ENCODE peak calls at places on chromosomes 16 and 17, in seven cellular contexts. One of them, this sample, is unnamed.

GRCh38 chr17:52035336-52035915 is 123.1 kb downstream of the CA10 start:
- DNase-seq in mucosa of gallbladder: no peak
- DNase-seq in stimulated activated CD8-positive, alpha-beta memory T cell treated with anti-CD3 and anti-CD28 coated beads, Interleukin-12 subunit alpha, Interleukin-12 subunit beta, amount 100 ng/mL, for 4 hours: no peak
- DNase-seq in GF-D8: no peak
- DNase-seq in AG08395: no peak
- DNase-seq in stimulated activated CD4-positive, alpha-beta T cell treated with anti-CD3 and anti-CD28 coated beads, Interleukin-2, amount 100 ng/mL, for 48 hours: no peak
- DNase-seq in left colon: no peak
- DNase-seq in this sample: no peak

GRCh38 chr16:87930456-87930855 is 5.9 kb downstream of the CA5A start:
- DNase-seq in stimulated activated CD4-positive, alpha-beta T cell treated with anti-CD3 and anti-CD28 coated beads, Interleukin-2, amount 100 ng/mL, for 48 hours: no peak
- DNase-seq in AG08395: peak
- DNase-seq in GF-D8: no peak
- DNase-seq in left colon: no peak
- DNase-seq in mucosa of gallbladder: no peak
- DNase-seq in stimulated activated CD8-positive, alpha-beta memory T cell treated with anti-CD3 and anti-CD28 coated beads, Interleukin-12 subunit alpha, Interleukin-12 subunit beta, amount 100 ng/mL, for 4 hours: no peak
- DNase-seq in this sample: no peak

GRCh38 chr16:67104061-67104460 is 5.7 kb upstream of the PHAF1 start:
- DNase-seq in stimulated activated CD8-positive, alpha-beta memory T cell treated with anti-CD3 and anti-CD28 coated beads, Interleukin-12 subunit alpha, Interleukin-12 subunit beta, amount 100 ng/mL, for 4 hours: no peak
- DNase-seq in left colon: peak
- DNase-seq in GF-D8: no peak
- DNase-seq in stimulated activated CD4-positive, alpha-beta T cell treated with anti-CD3 and anti-CD28 coated beads, Interleukin-2, amount 100 ng/mL, for 48 hours: no peak
- DNase-seq in mucosa of gallbladder: no peak
- DNase-seq in AG08395: no peak
- DNase-seq in this sample: no peak

GRCh38 chr17:63531022-63531965 is 8.1 kb downstream of the KCNH6 start:
- DNase-seq in left colon: no peak
- DNase-seq in GF-D8: no peak
- DNase-seq in mucosa of gallbladder: no peak
- DNase-seq in stimulated activated CD4-positive, alpha-beta T cell treated with anti-CD3 and anti-CD28 coated beads, Interleukin-2, amount 100 ng/mL, for 48 hours: no peak
- DNase-seq in stimulated activated CD8-positive, alpha-beta memory T cell treated with anti-CD3 and anti-CD28 coated beads, Interleukin-12 subunit alpha, Interleukin-12 subunit beta, amount 100 ng/mL, for 4 hours: no peak
- DNase-seq in AG08395: no peak
- DNase-seq in this sample: no peak

GRCh38 chr16:12250578-12250977 is 274.0 kb downstream of the SNX29 start:
- DNase-seq in left colon: no peak
- DNase-seq in GF-D8: no peak
- DNase-seq in mucosa of gallbladder: no peak
- DNase-seq in AG08395: no peak
- DNase-seq in stimulated activated CD8-positive, alpha-beta memory T cell treated with anti-CD3 and anti-CD28 coated beads, Interleukin-12 subunit alpha, Interleukin-12 subunit beta, amount 100 ng/mL, for 4 hours: no peak
- DNase-seq in stimulated activated CD4-positive, alpha-beta T cell treated with anti-CD3 and anti-CD28 coated beads, Interleukin-2, amount 100 ng/mL, for 48 hours: no peak
- DNase-seq in this sample: no peak

GRCh38 chr17:50426814-50427787 is 1.1 kb downstream of the ACSF2 start:
- DNase-seq in stimulated activated CD8-positive, alpha-beta memory T cell treated with anti-CD3 and anti-CD28 coated beads, Interleukin-12 subunit alpha, Interleukin-12 subunit beta, amount 100 ng/mL, for 4 hours: no peak
- DNase-seq in GF-D8: peak
- DNase-seq in stimulated activated CD4-positive, alpha-beta T cell treated with anti-CD3 and anti-CD28 coated beads, Interleukin-2, amount 100 ng/mL, for 48 hours: no peak
- DNase-seq in left colon: peak
- DNase-seq in AG08395: peak
- DNase-seq in mucosa of gallbladder: peak
- DNase-seq in this sample: peak

GRCh38 chr16:4820652-4821051 is 18.2 kb upstream of the ROGDI start:
- DNase-seq in AG08395: no peak
- DNase-seq in left colon: no peak
- DNase-seq in stimulated activated CD4-positive, alpha-beta T cell treated with anti-CD3 and anti-CD28 coated beads, Interleukin-2, amount 100 ng/mL, for 48 hours: no peak
- DNase-seq in stimulated activated CD8-positive, alpha-beta memory T cell treated with anti-CD3 and anti-CD28 coated beads, Interleukin-12 subunit alpha, Interleukin-12 subunit beta, amount 100 ng/mL, for 4 hours: no peak
- DNase-seq in mucosa of gallbladder: no peak
- DNase-seq in GF-D8: no peak
- DNase-seq in this sample: no peak

GRCh38 chr17:72472116-72472515 is 351.3 kb downstream of the SOX9 start:
- DNase-seq in left colon: no peak
- DNase-seq in stimulated activated CD8-positive, alpha-beta memory T cell treated with anti-CD3 and anti-CD28 coated beads, Interleukin-12 subunit alpha, Interleukin-12 subunit beta, amount 100 ng/mL, for 4 hours: no peak
- DNase-seq in GF-D8: no peak
- DNase-seq in mucosa of gallbladder: no peak
- DNase-seq in stimulated activated CD4-positive, alpha-beta T cell treated with anti-CD3 and anti-CD28 coated beads, Interleukin-2, amount 100 ng/mL, for 48 hours: no peak
- DNase-seq in AG08395: no peak
- DNase-seq in this sample: no peak

GRCh38 chr17:8122923-8123694 is 797 bp downstream of the HES7 start:
- DNase-seq in AG08395: no peak
- DNase-seq in stimulated activated CD8-positive, alpha-beta memory T cell treated with anti-CD3 and anti-CD28 coated beads, Interleukin-12 subunit alpha, Interleukin-12 subunit beta, amount 100 ng/mL, for 4 hours: no peak
- DNase-seq in GF-D8: no peak
- DNase-seq in left colon: no peak
- DNase-seq in mucosa of gallbladder: no peak
- DNase-seq in stimulated activated CD4-positive, alpha-beta T cell treated with anti-CD3 and anti-CD28 coated beads, Interleukin-2, amount 100 ng/mL, for 48 hours: no peak
- DNase-seq in this sample: no peak

GRCh38 chr17:81417049-81417878 is 22.0 kb downstream of the BAHCC1 start:
- DNase-seq in GF-D8: no peak
- DNase-seq in left colon: no peak
- DNase-seq in AG08395: peak
- DNase-seq in mucosa of gallbladder: no peak
- DNase-seq in stimulated activated CD4-positive, alpha-beta T cell treated with anti-CD3 and anti-CD28 coated beads, Interleukin-2, amount 100 ng/mL, for 48 hours: no peak
- DNase-seq in stimulated activated CD8-positive, alpha-beta memory T cell treated with anti-CD3 and anti-CD28 coated beads, Interleukin-12 subunit alpha, Interleukin-12 subunit beta, amount 100 ng/mL, for 4 hours: no peak
- DNase-seq in this sample: peak

GRCh38 chr16:67176662-67177061 is 6.3 kb downstream of the NOL3 start:
- DNase-seq in GF-D8: no peak
- DNase-seq in mucosa of gallbladder: no peak
- DNase-seq in stimulated activated CD8-positive, alpha-beta memory T cell treated with anti-CD3 and anti-CD28 coated beads, Interleukin-12 subunit alpha, Interleukin-12 subunit beta, amount 100 ng/mL, for 4 hours: no peak
- DNase-seq in left colon: no peak
- DNase-seq in stimulated activated CD4-positive, alpha-beta T cell treated with anti-CD3 and anti-CD28 coated beads, Interleukin-2, amount 100 ng/mL, for 48 hours: no peak
- DNase-seq in AG08395: no peak
- DNase-seq in this sample: no peak

GRCh38 chr16:89136931-89137330 is 34.6 kb upstream of the CDH15 start:
- DNase-seq in mucosa of gallbladder: no peak
- DNase-seq in left colon: no peak
- DNase-seq in stimulated activated CD8-positive, alpha-beta memory T cell treated with anti-CD3 and anti-CD28 coated beads, Interleukin-12 subunit alpha, Interleukin-12 subunit beta, amount 100 ng/mL, for 4 hours: no peak
- DNase-seq in GF-D8: no peak
- DNase-seq in AG08395: no peak
- DNase-seq in stimulated activated CD4-positive, alpha-beta T cell treated with anti-CD3 and anti-CD28 coated beads, Interleukin-2, amount 100 ng/mL, for 48 hours: no peak
- DNase-seq in this sample: no peak

GRCh38 chr17:48012151-48012520 is 25.5 kb downstream of the COPZ2 start:
- DNase-seq in stimulated activated CD8-positive, alpha-beta memory T cell treated with anti-CD3 and anti-CD28 coated beads, Interleukin-12 subunit alpha, Interleukin-12 subunit beta, amount 100 ng/mL, for 4 hours: peak
- DNase-seq in mucosa of gallbladder: peak
- DNase-seq in AG08395: peak
- DNase-seq in GF-D8: no peak
- DNase-seq in stimulated activated CD4-positive, alpha-beta T cell treated with anti-CD3 and anti-CD28 coated beads, Interleukin-2, amount 100 ng/mL, for 48 hours: peak
- DNase-seq in left colon: peak
- DNase-seq in this sample: peak

GRCh38 chr17:42284566-42284965 is 3.7 kb upstream of the STAT5A start:
- DNase-seq in left colon: no peak
- DNase-seq in mucosa of gallbladder: no peak
- DNase-seq in stimulated activated CD8-positive, alpha-beta memory T cell treated with anti-CD3 and anti-CD28 coated beads, Interleukin-12 subunit alpha, Interleukin-12 subunit beta, amount 100 ng/mL, for 4 hours: no peak
- DNase-seq in GF-D8: no peak
- DNase-seq in AG08395: no peak
- DNase-seq in stimulated activated CD4-positive, alpha-beta T cell treated with anti-CD3 and anti-CD28 coated beads, Interleukin-2, amount 100 ng/mL, for 48 hours: no peak
- DNase-seq in this sample: no peak

GRCh38 chr17:78330570-78331224 is 29.2 kb downstream of the SOCS3 start:
- DNase-seq in mucosa of gallbladder: peak
- DNase-seq in AG08395: no peak
- DNase-seq in stimulated activated CD8-positive, alpha-beta memory T cell treated with anti-CD3 and anti-CD28 coated beads, Interleukin-12 subunit alpha, Interleukin-12 subunit beta, amount 100 ng/mL, for 4 hours: no peak
- DNase-seq in GF-D8: no peak
- DNase-seq in stimulated activated CD4-positive, alpha-beta T cell treated with anti-CD3 and anti-CD28 coated beads, Interleukin-2, amount 100 ng/mL, for 48 hours: no peak
- DNase-seq in left colon: peak
- DNase-seq in this sample: no peak

GRCh38 chr16:87190288-87191240 is 126.6 kb downstream of the C16orf95 start:
- DNase-seq in AG08395: peak
- DNase-seq in stimulated activated CD8-positive, alpha-beta memory T cell treated with anti-CD3 and anti-CD28 coated beads, Interleukin-12 subunit alpha, Interleukin-12 subunit beta, amount 100 ng/mL, for 4 hours: no peak
- DNase-seq in mucosa of gallbladder: no peak
- DNase-seq in stimulated activated CD4-positive, alpha-beta T cell treated with anti-CD3 and anti-CD28 coated beads, Interleukin-2, amount 100 ng/mL, for 48 hours: no peak
- DNase-seq in GF-D8: no peak
- DNase-seq in left colon: no peak
- DNase-seq in this sample: no peak

GRCh38 chr16:29714396-29714795 is 31.4 kb downstream of the C16orf54 start:
- DNase-seq in left colon: no peak
- DNase-seq in mucosa of gallbladder: no peak
- DNase-seq in AG08395: no peak
- DNase-seq in stimulated activated CD4-positive, alpha-beta T cell treated with anti-CD3 and anti-CD28 coated beads, Interleukin-2, amount 100 ng/mL, for 48 hours: no peak
- DNase-seq in stimulated activated CD8-positive, alpha-beta memory T cell treated with anti-CD3 and anti-CD28 coated beads, Interleukin-12 subunit alpha, Interleukin-12 subunit beta, amount 100 ng/mL, for 4 hours: no peak
- DNase-seq in GF-D8: no peak
- DNase-seq in this sample: no peak

GRCh38 chr17:83078378-83079339 is 750 bp upstream of the METRNL start:
- DNase-seq in mucosa of gallbladder: no peak
- DNase-seq in AG08395: no peak
- DNase-seq in stimulated activated CD4-positive, alpha-beta T cell treated with anti-CD3 and anti-CD28 coated beads, Interleukin-2, amount 100 ng/mL, for 48 hours: no peak
- DNase-seq in stimulated activated CD8-positive, alpha-beta memory T cell treated with anti-CD3 and anti-CD28 coated beads, Interleukin-12 subunit alpha, Interleukin-12 subunit beta, amount 100 ng/mL, for 4 hours: no peak
- DNase-seq in left colon: peak
- DNase-seq in GF-D8: no peak
- DNase-seq in this sample: peak

GRCh38 chr16:84782841-84783240 is 36.9 kb upstream of the CRISPLD2 start:
- DNase-seq in left colon: no peak
- DNase-seq in stimulated activated CD4-positive, alpha-beta T cell treated with anti-CD3 and anti-CD28 coated beads, Interleukin-2, amount 100 ng/mL, for 48 hours: no peak
- DNase-seq in GF-D8: no peak
- DNase-seq in AG08395: no peak
- DNase-seq in stimulated activated CD8-positive, alpha-beta memory T cell treated with anti-CD3 and anti-CD28 coated beads, Interleukin-12 subunit alpha, Interleukin-12 subunit beta, amount 100 ng/mL, for 4 hours: no peak
- DNase-seq in mucosa of gallbladder: no peak
- DNase-seq in this sample: no peak

GRCh38 chr16:75216576-75216975 is 2.2 kb upstream of the CTRB1 start:
- DNase-seq in mucosa of gallbladder: no peak
- DNase-seq in stimulated activated CD4-positive, alpha-beta T cell treated with anti-CD3 and anti-CD28 coated beads, Interleukin-2, amount 100 ng/mL, for 48 hours: no peak
- DNase-seq in GF-D8: no peak
- DNase-seq in AG08395: no peak
- DNase-seq in left colon: no peak
- DNase-seq in stimulated activated CD8-positive, alpha-beta memory T cell treated with anti-CD3 and anti-CD28 coated beads, Interleukin-12 subunit alpha, Interleukin-12 subunit beta, amount 100 ng/mL, for 4 hours: no peak
- DNase-seq in this sample: no peak

GRCh38 chr16:79651363-79651762 is 50.8 kb upstream of the MAF start:
- DNase-seq in mucosa of gallbladder: peak
- DNase-seq in AG08395: peak
- DNase-seq in GF-D8: no peak
- DNase-seq in stimulated activated CD4-positive, alpha-beta T cell treated with anti-CD3 and anti-CD28 coated beads, Interleukin-2, amount 100 ng/mL, for 48 hours: no peak
- DNase-seq in left colon: peak
- DNase-seq in stimulated activated CD8-positive, alpha-beta memory T cell treated with anti-CD3 and anti-CD28 coated beads, Interleukin-12 subunit alpha, Interleukin-12 subunit beta, amount 100 ng/mL, for 4 hours: no peak
- DNase-seq in this sample: peak

GRCh38 chr17:68289473-68289872 is 1.5 kb downstream of the SLC16A6 start:
- DNase-seq in mucosa of gallbladder: no peak
- DNase-seq in stimulated activated CD8-positive, alpha-beta memory T cell treated with anti-CD3 and anti-CD28 coated beads, Interleukin-12 subunit alpha, Interleukin-12 subunit beta, amount 100 ng/mL, for 4 hours: no peak
- DNase-seq in left colon: no peak
- DNase-seq in AG08395: no peak
- DNase-seq in GF-D8: no peak
- DNase-seq in stimulated activated CD4-positive, alpha-beta T cell treated with anti-CD3 and anti-CD28 coated beads, Interleukin-2, amount 100 ng/mL, for 48 hours: no peak
- DNase-seq in this sample: no peak

GRCh38 chr17:9239821-9240658 is 218.7 kb downstream of the NTN1 start:
- DNase-seq in GF-D8: no peak
- DNase-seq in stimulated activated CD4-positive, alpha-beta T cell treated with anti-CD3 and anti-CD28 coated beads, Interleukin-2, amount 100 ng/mL, for 48 hours: peak
- DNase-seq in mucosa of gallbladder: peak
- DNase-seq in AG08395: peak
- DNase-seq in left colon: peak
- DNase-seq in stimulated activated CD8-positive, alpha-beta memory T cell treated with anti-CD3 and anti-CD28 coated beads, Interleukin-12 subunit alpha, Interleukin-12 subunit beta, amount 100 ng/mL, for 4 hours: peak
- DNase-seq in this sample: peak

GRCh38 chr17:76544123-76544915 is 4.5 kb downstream of the PRCD start:
- DNase-seq in left colon: no peak
- DNase-seq in mucosa of gallbladder: no peak
- DNase-seq in GF-D8: no peak
- DNase-seq in AG08395: no peak
- DNase-seq in stimulated activated CD8-positive, alpha-beta memory T cell treated with anti-CD3 and anti-CD28 coated beads, Interleukin-12 subunit alpha, Interleukin-12 subunit beta, amount 100 ng/mL, for 4 hours: no peak
- DNase-seq in stimulated activated CD4-positive, alpha-beta T cell treated with anti-CD3 and anti-CD28 coated beads, Interleukin-2, amount 100 ng/mL, for 48 hours: no peak
- DNase-seq in this sample: no peak

GRCh38 chr16:64736887-64737286 is 385.0 kb downstream of the CDH11 start:
- DNase-seq in mucosa of gallbladder: no peak
- DNase-seq in stimulated activated CD8-positive, alpha-beta memory T cell treated with anti-CD3 and anti-CD28 coated beads, Interleukin-12 subunit alpha, Interleukin-12 subunit beta, amount 100 ng/mL, for 4 hours: no peak
- DNase-seq in AG08395: no peak
- DNase-seq in stimulated activated CD4-positive, alpha-beta T cell treated with anti-CD3 and anti-CD28 coated beads, Interleukin-2, amount 100 ng/mL, for 48 hours: no peak
- DNase-seq in GF-D8: no peak
- DNase-seq in left colon: no peak
- DNase-seq in this sample: no peak

GRCh38 chr17:49708515-49709161 is 874 bp upstream of the SLC35B1 start:
- DNase-seq in GF-D8: no peak
- DNase-seq in stimulated activated CD8-positive, alpha-beta memory T cell treated with anti-CD3 and anti-CD28 coated beads, Interleukin-12 subunit alpha, Interleukin-12 subunit beta, amount 100 ng/mL, for 4 hours: no peak
- DNase-seq in stimulated activated CD4-positive, alpha-beta T cell treated with anti-CD3 and anti-CD28 coated beads, Interleukin-2, amount 100 ng/mL, for 48 hours: no peak
- DNase-seq in left colon: no peak
- DNase-seq in AG08395: no peak
- DNase-seq in mucosa of gallbladder: no peak
- DNase-seq in this sample: no peak

GRCh38 chr16:1770328-1771071 is 843 bp downstream of the NME3 start:
- DNase-seq in left colon: peak
- DNase-seq in stimulated activated CD8-positive, alpha-beta memory T cell treated with anti-CD3 and anti-CD28 coated beads, Interleukin-12 subunit alpha, Interleukin-12 subunit beta, amount 100 ng/mL, for 4 hours: peak
- DNase-seq in AG08395: peak
- DNase-seq in GF-D8: no peak
- DNase-seq in stimulated activated CD4-positive, alpha-beta T cell treated with anti-CD3 and anti-CD28 coated beads, Interleukin-2, amount 100 ng/mL, for 48 hours: peak
- DNase-seq in mucosa of gallbladder: peak
- DNase-seq in this sample: peak

GRCh38 chr17:82966415-82966814 is 113.0 kb upstream of the METRNL start:
- DNase-seq in mucosa of gallbladder: no peak
- DNase-seq in GF-D8: no peak
- DNase-seq in left colon: no peak
- DNase-seq in AG08395: no peak
- DNase-seq in stimulated activated CD8-positive, alpha-beta memory T cell treated with anti-CD3 and anti-CD28 coated beads, Interleukin-12 subunit alpha, Interleukin-12 subunit beta, amount 100 ng/mL, for 4 hours: no peak
- DNase-seq in stimulated activated CD4-positive, alpha-beta T cell treated with anti-CD3 and anti-CD28 coated beads, Interleukin-2, amount 100 ng/mL, for 48 hours: no peak
- DNase-seq in this sample: no peak